ENCODE peak calls at places on chromosomes 2 and 18, in four cellular contexts. E, C, I and S are unnamed samples.

GRCh38 chr2:164458801-164459200 is 162.5 kb downstream of the GRB14 start:
- DNase-seq in E (no peak), C (no peak), I (no peak), S (no peak)

GRCh38 chr2:221716434-221717303 is 144.6 kb upstream of the EPHA4 start:
- DNase-seq in C (no peak), I (no peak), E (no peak), S (no peak)

GRCh38 chr2:191369034-191369433 is 123.8 kb downstream of the MYO1B start:
- DNase-seq in I (no peak), C (no peak), E (no peak), S (no peak)

GRCh38 chr2:47796090-47796697 is 13.2 kb downstream of the MSH6 start:
- DNase-seq in E (no peak), I (no peak), C (no peak), S (no peak)

GRCh38 chr2:45353879-45354278 is 257.2 kb downstream of the SRBD1 start:
- DNase-seq in C (no peak), E (no peak), I (no peak), S (no peak)

GRCh38 chr2:96152301-96153165 is 7.3 kb upstream of the DUSP2 start:
- DNase-seq in C (no peak), I (no peak), E (no peak), S (no peak)

GRCh38 chr18:68742206-68742605 is 27.3 kb upstream of the TMX3 start:
- DNase-seq in I (no peak), E (no peak), C (no peak), S (no peak)

GRCh38 chr2:40317047-40317446 is 134.8 kb downstream of the SLC8A1 start:
- DNase-seq in C (no peak), I (no peak), E (no peak), S (no peak)

GRCh38 chr2:232146294-232146693 is 184.8 kb downstream of the DIS3L2 start:
- DNase-seq in C (no peak), E (no peak), I (no peak), S (no peak)

GRCh38 chr2:20446280-20446916 is 476 bp upstream of the RHOB start:
- DNase-seq in E (peak), C (no peak), I (no peak), S (no peak)

GRCh38 chr18:53789376-53790247 is 434.9 kb downstream of the MBD2 start:
- DNase-seq in C (no peak), I (no peak), E (no peak), S (no peak)

GRCh38 chr2:205435970-205436369 is 246.3 kb upstream of the NRP2 start:
- DNase-seq in I (no peak), C (no peak), E (no peak), S (no peak)

GRCh38 chr2:194087569-194087968 is 1569.5 kb upstream of the SLC39A10 start:
- DNase-seq in C (no peak), I (no peak), E (no peak), S (no peak)

GRCh38 chr18:63831080-63831788 is 56.0 kb downstream of the SERPINB7 start:
- DNase-seq in C (no peak), E (no peak), I (no peak), S (no peak)

GRCh38 chr2:150063432-150063889 is 424.0 kb downstream of the RND3 start:
- DNase-seq in I (no peak), E (no peak), C (no peak), S (no peak)

GRCh38 chr2:62474173-62474572 is 31.8 kb downstream of the TMEM17 start:
- DNase-seq in C (no peak), E (no peak), I (no peak), S (no peak)

GRCh38 chr18:159037-159652 is 788 bp downstream of the USP14 start:
- DNase-seq in I (no peak), E (no peak), C (no peak), S (no peak)

GRCh38 chr2:38533180-38533579 is 69.5 kb downstream of the HNRNPLL start:
- DNase-seq in C (no peak), I (no peak), E (peak), S (no peak)